ENCODE peak calls at places on chromosomes 13 and 19, in eight cellular contexts. J, B, H, X, S, Z, U and R are unnamed samples.

GRCh38 chr19:408441-409005 is 424 bp downstream of the C2CD4C start:
- DNase-seq in S (no peak), U (no peak), H (no peak), Z (no peak), B (peak), X (peak), J (no peak), R (no peak)

GRCh38 chr19:45973564-45974338 is at the start of gene NOVA2:
- DNase-seq in H (peak), S (peak), J (no peak), U (peak), B (peak), Z (no peak), X (peak), R (no peak)

GRCh38 chr19:43606569-43607229 is 5.2 kb upstream of the SRRM5 start:
- DNase-seq in X (peak), B (peak), Z (no peak), U (no peak), S (no peak), H (no peak), J (no peak), R (no peak)

GRCh38 chr19:29873024-29873800 is 61.4 kb downstream of the CCNE1 start:
- DNase-seq in H (peak), X (no peak), Z (peak), B (no peak), U (peak), S (peak), J (no peak), R (peak)

GRCh38 chr19:33392341-33393285 is 19.1 kb downstream of the CEBPG start:
- DNase-seq in Z (no peak), J (no peak), S (no peak), U (no peak), X (no peak), B (peak), H (no peak), R (no peak)

GRCh38 chr13:29524176-29524575 is 71.3 kb downstream of the SLC7A1 start:
- DNase-seq in J (no peak), X (no peak), H (no peak), Z (no peak), B (no peak), S (no peak), U (no peak), R (no peak)

GRCh38 chr19:49362048-49362925 is at the start of gene TEAD2:
- DNase-seq in U (no peak), Z (peak), B (no peak), X (no peak), J (peak), S (peak), H (peak), R (no peak)

GRCh38 chr13:78603240-78603947 is at the start of gene POU4F1:
- DNase-seq in B (peak), Z (peak), U (peak), X (peak), J (no peak), H (no peak), S (peak), R (peak)

GRCh38 chr13:29502391-29503008 is 93.0 kb downstream of the SLC7A1 start:
- DNase-seq in H (no peak), S (no peak), B (no peak), J (no peak), U (no peak), Z (no peak), X (no peak), R (no peak)